ENCODE peak calls at places on chromosome 6, in four cellular contexts. R is fibroblast of lung, G is neural progenitor cell, Y is heart right ventricle. U is an unnamed sample.

GRCh38 chr6:706161-706560 is 13.2 kb upstream of the EXOC2 start:
- DNase-seq in G (no peak), R (no peak), Y (no peak), U (no peak)

GRCh38 chr6:48689498-48689897 is 578.5 kb upstream of the PTCHD4 start:
- DNase-seq in R (no peak), Y (no peak), G (no peak), U (no peak)

GRCh38 chr6:159152014-159152413 is 17.2 kb upstream of the FNDC1 start:
- DNase-seq in R (peak; percentile 48), Y (no peak), G (no peak), U (no peak)

GRCh38 chr6:140073456-140073855 is 699.0 kb upstream of the CITED2 start:
- DNase-seq in Y (no peak), G (no peak), R (no peak), U (no peak)

GRCh38 chr6:54135665-54136370 is 24.6 kb downstream of the MLIP start:
- DNase-seq in Y (no peak), G (no peak), R (peak; percentile 73), U (no peak)

GRCh38 chr6:118882314-118882905 is 11.5 kb upstream of the ASF1A start:
- DNase-seq in R (no peak), G (no peak), Y (no peak), U (no peak)

GRCh38 chr6:140858381-140858971 is 1274.2 kb upstream of the GJE1 start:
- DNase-seq in G (no peak), Y (no peak), R (peak; percentile 65), U (no peak)

GRCh38 chr6:1316482-1317220 is 4.8 kb downstream of the FOXQ1 start:
- DNase-seq in G (peak; percentile 78), Y (no peak), R (no peak), U (peak; percentile 56)

GRCh38 chr6:53151676-53152075 is 3.0 kb upstream of the GCM1 start:
- DNase-seq in Y (no peak), R (no peak), G (peak; percentile 37), U (no peak)

GRCh38 chr6:71473908-71474307 is 185.3 kb downstream of the OGFRL1 start:
- DNase-seq in R (peak; percentile 97), G (no peak), Y (peak; percentile 35), U (no peak)

GRCh38 chr6:48869595-48869994 is 593.5 kb downstream of the MMUT start:
- DNase-seq in G (no peak), Y (no peak), R (no peak), U (no peak)

GRCh38 chr6:1024587-1024986 is 287.3 kb upstream of the FOXQ1 start:
- DNase-seq in R (peak; percentile 15), G (no peak), Y (no peak), U (no peak)

GRCh38 chr6:135102191-135102590 is 47.6 kb upstream of the HBS1L start:
- DNase-seq in Y (no peak), G (no peak), R (no peak), U (no peak)

GRCh38 chr6:98843274-98844243 is 9.2 kb downstream of the POU3F2 start:
- DNase-seq in G (peak; percentile 70), Y (no peak), R (peak; percentile 39), U (no peak)

GRCh38 chr6:37103169-37104039 is 66.5 kb upstream of the PIM1 start:
- DNase-seq in Y (peak; percentile 51), R (no peak), G (peak; percentile 54), U (peak; percentile 41)

GRCh38 chr6:110307368-110307767 is 50.8 kb downstream of the METTL24 start:
- DNase-seq in R (no peak), Y (no peak), G (no peak), U (no peak)

GRCh38 chr6:134064461-134064860 is 12.0 kb upstream of the SLC2A12 start:
- DNase-seq in Y (no peak), G (no peak), R (no peak), U (no peak)

GRCh38 chr6:139881728-139882211 is 507.3 kb upstream of the CITED2 start:
- DNase-seq in Y (peak; percentile 15), R (peak; percentile 38), G (peak; percentile 42), U (peak; percentile 18)

GRCh38 chr6:134026597-134026996 is 25.8 kb downstream of the SLC2A12 start:
- DNase-seq in G (no peak), R (peak; percentile 74), Y (no peak), U (no peak)

GRCh38 chr6:32906539-32906938 is 34.3 kb downstream of the HLA-DMB start:
- DNase-seq in Y (no peak), R (peak; percentile 74), G (no peak), U (no peak)

GRCh38 chr6:43383021-43383667 is 13.7 kb upstream of the ZNF318 start:
- DNase-seq in Y (no peak), G (no peak), R (peak; percentile 81), U (no peak)

GRCh38 chr6:127376685-127377084 is 33.3 kb upstream of the ECHDC1 start:
- DNase-seq in G (no peak), Y (no peak), R (peak; percentile 20), U (no peak)

GRCh38 chr6:136921936-136922679 is at the start of gene SLC35D3:
- DNase-seq in Y (no peak), R (peak; percentile 28), G (peak; percentile 74), U (peak; percentile 63)

GRCh38 chr6:115000736-115001135 is 657.9 kb upstream of the HS3ST5 start:
- DNase-seq in Y (no peak), G (no peak), R (no peak), U (no peak)

GRCh38 chr6:5121956-5122355 is 36.8 kb downstream of the PPP1R3G start:
- DNase-seq in R (no peak), G (no peak), Y (no peak), U (no peak)

GRCh38 chr6:16999486-17000436 is 102.1 kb upstream of the STMND1 start:
- DNase-seq in R (peak; percentile 85), Y (no peak), G (no peak), U (no peak)

GRCh38 chr6:99349620-99350141 is at the start of gene FAXC:
- DNase-seq in G (peak; percentile 78), R (peak; percentile 50), Y (no peak), U (peak; percentile 63)

GRCh38 chr6:8131265-8131897 is 29.0 kb upstream of the EEF1E1 start:
- DNase-seq in R (peak; percentile 42), Y (peak; percentile 36), G (peak; percentile 81), U (peak; percentile 71)

GRCh38 chr6:2127484-2127911 is 117.9 kb downstream of the GMDS start:
- DNase-seq in Y (peak; percentile 68), G (no peak), R (no peak), U (no peak)

GRCh38 chr6:389622-390021 is 1.9 kb upstream of the IRF4 start:
- DNase-seq in G (no peak), R (no peak), Y (no peak), U (no peak)

GRCh38 chr6:8006208-8006607 is 58.0 kb downstream of the BLOC1S5 start:
- DNase-seq in Y (no peak), G (peak; percentile 24), R (peak; percentile 29), U (no peak)

GRCh38 chr6:105482227-105482839 is 79.5 kb upstream of the PREP start:
- DNase-seq in Y (peak; percentile 58), R (peak; percentile 43), G (no peak), U (no peak)

GRCh38 chr6:4776967-4777925 is 1.0 kb downstream of the CDYL start:
- DNase-seq in G (peak; percentile 41), Y (peak; percentile 10), R (peak; percentile 47), U (no peak)

GRCh38 chr6:20755631-20756030 is 221.4 kb downstream of the CDKAL1 start:
- DNase-seq in R (peak; percentile 19), Y (no peak), G (no peak), U (no peak)

GRCh38 chr6:25556516-25556915 is 95.5 kb upstream of the SCGN start:
- DNase-seq in G (peak; percentile 86), R (peak; percentile 59), Y (peak; percentile 83), U (peak; percentile 88)

GRCh38 chr6:75745404-75745803 is 3.6 kb upstream of the MYO6 start:
- DNase-seq in Y (no peak), R (no peak), G (no peak), U (no peak)

GRCh38 chr6:53020005-53020744 is 25.1 kb upstream of the GSTA4 start:
- DNase-seq in Y (no peak), G (no peak), R (no peak), U (no peak)

GRCh38 chr6:33566182-33567084 is 13.6 kb downstream of the BAK1 start:
- DNase-seq in G (no peak), Y (no peak), R (peak; percentile 56), U (no peak)

DNA sequence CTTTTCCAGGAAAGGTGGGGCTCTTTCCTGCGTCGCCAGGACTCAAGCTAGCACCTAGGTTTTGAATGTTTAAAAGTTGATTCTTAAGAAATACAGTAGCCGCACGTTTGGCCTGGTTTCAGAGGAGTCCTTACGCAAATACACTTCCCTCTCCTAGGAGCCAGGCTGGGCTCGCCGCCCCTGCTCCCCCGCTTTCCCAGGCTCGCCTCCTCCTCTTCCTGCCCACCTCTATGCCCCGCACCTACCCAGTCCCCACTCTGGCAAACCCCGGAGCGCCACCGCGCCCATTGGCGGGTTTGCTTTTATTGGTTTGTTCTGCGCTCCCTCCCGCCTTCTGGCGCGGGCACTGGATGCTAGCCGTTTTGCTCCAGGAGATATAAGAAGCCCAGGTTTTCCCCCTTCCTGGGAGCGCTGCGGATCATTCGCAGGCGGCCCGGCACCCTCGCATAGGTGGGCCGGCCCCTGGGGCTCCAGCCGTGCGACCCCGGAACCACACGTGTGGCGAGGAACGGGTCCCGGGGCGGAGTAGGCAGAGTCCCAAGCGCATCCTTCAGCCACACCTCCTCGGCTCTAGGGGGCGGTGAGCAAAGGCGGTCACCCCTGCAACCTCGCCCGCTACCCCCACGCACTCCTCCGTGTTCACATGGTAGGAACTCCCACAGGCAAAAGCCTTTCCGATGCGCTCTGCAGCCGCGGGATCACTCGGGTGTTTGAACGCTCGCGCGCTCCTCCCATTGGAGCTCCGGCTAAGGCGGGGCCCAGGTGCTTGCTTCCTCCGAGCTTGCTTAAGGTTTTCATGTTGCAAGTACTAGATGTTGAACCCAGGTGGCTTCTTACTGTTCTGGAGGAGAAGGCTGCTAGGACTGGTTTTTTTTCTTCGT is 119.0 kb downstream of the RTN4IP1 start:
- DNase-seq in G (peak; percentile 69), Y (peak; percentile 28), R (peak; percentile 36), U (peak; percentile 82)
- TF ChIP-seq CTCF in G (peak; percentile 33), Y (no peak), R (no peak), U (peak; percentile 12)

DNA sequence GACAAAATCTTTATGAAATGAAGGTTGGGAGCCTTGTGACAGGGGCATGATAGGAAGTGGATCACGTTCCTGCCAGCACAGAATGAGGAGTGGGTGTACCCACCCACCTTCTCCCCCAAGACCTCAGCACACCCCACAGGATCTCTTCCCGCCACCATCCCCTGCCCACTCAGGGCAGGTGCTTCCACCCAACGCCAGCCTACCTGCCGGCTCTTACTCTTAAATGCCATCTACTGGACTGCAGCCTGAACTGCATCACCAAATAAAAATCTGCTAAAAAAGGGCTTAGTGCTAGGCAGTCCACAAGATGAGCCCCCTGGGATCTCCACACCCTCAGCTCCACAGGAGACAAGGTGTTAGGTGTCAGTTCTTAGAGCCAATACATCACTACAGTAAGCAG is 20.6 kb downstream of the DTNBP1 start:
- DNase-seq in Y (no peak), G (no peak), R (no peak), U (no peak)
- TF ChIP-seq CTCF in Y (peak; percentile 17), G (peak; percentile 44), R (peak; percentile 28), U (no peak)

GRCh38 chr6:44615621-44616020 is 228.1 kb downstream of the CDC5L start:
- DNase-seq in R (no peak), Y (no peak), G (no peak), U (no peak)
- TF ChIP-seq CTCF in R (no peak), Y (no peak), G (no peak), U (no peak)

DNA sequence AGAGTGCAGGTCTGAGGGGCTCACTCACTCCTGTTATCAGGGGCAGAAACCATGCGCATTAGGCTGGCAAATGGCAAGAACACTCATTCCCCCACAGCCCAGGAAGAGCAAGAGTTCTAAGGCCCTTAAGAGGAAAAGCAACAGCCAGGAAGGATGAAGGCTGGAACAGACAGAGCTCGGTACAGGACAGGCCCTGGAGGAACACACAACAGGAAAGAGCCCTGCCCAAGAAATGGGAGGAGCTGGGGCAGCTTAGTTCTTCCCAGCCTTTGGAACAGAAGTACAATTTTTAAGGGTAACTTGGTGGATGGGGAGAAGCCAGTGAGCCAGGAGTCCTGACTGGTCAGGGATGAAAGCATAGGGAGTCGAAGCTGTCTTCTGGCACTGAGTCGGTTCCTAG is 32.4 kb downstream of the OR2B2 start:
- DNase-seq in Y (no peak), R (no peak), G (no peak), U (no peak)
- TF ChIP-seq CTCF in Y (no peak), R (no peak), G (no peak), U (no peak)

U was measured in nephron progenitor cell.